ENCODE peak calls at places on chromosomes 7 and 10, in nine cellular contexts. F, P, S, U, Z, R, T, Y and V are unnamed samples.

GRCh38 chr7:131221061-131221460 is 106.6 kb upstream of the MKLN1 start:
- DNase-seq in F (no peak), P (no peak), S (no peak), U (no peak), Z (no peak), R (no peak), T (no peak), Y (no peak), V (no peak)

GRCh38 chr10:86265236-86265876 is 101.2 kb downstream of the GRID1 start:
- DNase-seq in F (no peak), P (no peak), S (no peak), U (no peak), Z (no peak), R (no peak), T (no peak), Y (no peak), V (no peak)

GRCh38 chr7:33805630-33806233 is 99.6 kb upstream of the BMPER start:
- DNase-seq in F (no peak), P (no peak), S (peak; percentile 69), U (no peak), Z (no peak), R (no peak), T (no peak), Y (peak; percentile 39), V (peak; percentile 62)

GRCh38 chr10:8374334-8374733 is 319.8 kb downstream of the GATA3 start:
- DNase-seq in F (no peak), P (no peak), S (no peak), U (no peak), Z (no peak), R (no peak), T (no peak), Y (no peak), V (no peak)

GRCh38 chr7:134546903-134547737 is 1.8 kb upstream of the AKR1B15 start:
- DNase-seq in F (peak; percentile 90), P (peak; percentile 76), S (peak; percentile 74), U (peak; percentile 42), Z (peak; percentile 68), R (peak; percentile 50), T (peak; percentile 76), Y (no peak), V (peak; percentile 82)

GRCh38 chr7:100069991-100070390 is 11.5 kb downstream of the ZNF3 start:
- DNase-seq in F (no peak), P (no peak), S (no peak), U (no peak), Z (no peak), R (no peak), T (no peak), Y (no peak), V (no peak)

GRCh38 chr7:28671526-28671925 is 259.2 kb downstream of the CREB5 start:
- DNase-seq in F (no peak), P (no peak), S (no peak), U (no peak), Z (no peak), R (no peak), T (no peak), Y (no peak), V (no peak)

GRCh38 chr7:117008849-117009531 is 55.7 kb downstream of the ST7 start:
- DNase-seq in F (no peak), P (peak; percentile 72), S (peak; percentile 80), U (no peak), Z (no peak), R (no peak), T (no peak), Y (peak; percentile 11), V (peak; percentile 14)

GRCh38 chr7:69104023-69104422 is 494.3 kb upstream of the AUTS2 start:
- DNase-seq in F (no peak), P (no peak), S (no peak), U (no peak), Z (no peak), R (no peak), T (no peak), Y (no peak), V (no peak)

GRCh38 chr10:7152982-7153381 is 257.9 kb downstream of the SFMBT2 start:
- DNase-seq in F (no peak), P (no peak), S (no peak), U (no peak), Z (no peak), R (no peak), T (no peak), Y (no peak), V (no peak)

GRCh38 chr7:25776737-25777109 is 375.3 kb upstream of the NFE2L3 start:
- DNase-seq in F (no peak), P (no peak), S (no peak), U (no peak), Z (no peak), R (no peak), T (no peak), Y (no peak), V (no peak)

GRCh38 chr10:804191-804781 is 114.8 kb upstream of the DIP2C start:
- DNase-seq in F (no peak), P (no peak), S (no peak), U (no peak), Z (no peak), R (no peak), T (no peak), Y (no peak), V (no peak)